ENCODE peak calls at places on chromosomes 6 and 20, in four cellular contexts. G, K, X and C are unnamed samples.

GRCh38 chr6:75800133-75800532 is 51.1 kb downstream of the MYO6 start:
- DNase-seq in K (no peak), X (no peak), G (no peak), C (no peak)

GRCh38 chr6:2505624-2506023 is 245.1 kb downstream of the MYLK4 start:
- DNase-seq in K (no peak), G (peak; percentile 17), X (no peak), C (no peak)

GRCh38 chr6:12354499-12354898 is 64.3 kb downstream of the EDN1 start:
- DNase-seq in G (no peak), X (no peak), K (peak; percentile 90), C (peak; percentile 75)

GRCh38 chr20:35773154-35773751 is 1.4 kb downstream of the PHF20 start:
- DNase-seq in G (peak; percentile 12), K (peak; percentile 11), X (peak; percentile 16), C (no peak)

GRCh38 chr6:30883743-30884520 is at the start of gene DDR1:
- DNase-seq in K (peak; percentile 95), G (peak; percentile 49), X (peak; percentile 44), C (peak; percentile 64)

GRCh38 chr6:85574932-85575598 is 18.6 kb downstream of the SNX14 start:
- DNase-seq in K (peak; percentile 56), X (no peak), G (peak; percentile 72), C (peak; percentile 27)

GRCh38 chr20:58271596-58272460 is 37.7 kb upstream of the RAB22A start:
- DNase-seq in G (no peak), K (no peak), X (peak; percentile 25), C (no peak)

GRCh38 chr6:84696181-84696580 is 68.2 kb downstream of the TBX18 start:
- DNase-seq in X (no peak), K (no peak), G (no peak), C (no peak)

GRCh38 chr6:36765943-36766648 is 68.5 kb downstream of the RAB44 start:
- DNase-seq in G (peak; percentile 68), K (peak; percentile 83), X (peak; percentile 70), C (peak; percentile 77)

GRCh38 chr6:36927691-36928546 is 26.6 kb upstream of the PI16 start:
- DNase-seq in G (no peak), X (no peak), K (no peak), C (no peak)

GRCh38 chr6:51531623-51532022 is 555.8 kb downstream of the PKHD1 start:
- DNase-seq in K (no peak), X (no peak), G (no peak), C (no peak)

GRCh38 chr6:143549221-143549620 is 37.7 kb upstream of the FUCA2 start:
- DNase-seq in K (no peak), X (no peak), G (no peak), C (no peak)

GRCh38 chr20:63017826-63018411 is 11.2 kb upstream of the BHLHE23 start:
- DNase-seq in X (no peak), K (no peak), G (no peak), C (no peak)

GRCh38 chr6:2845880-2846208 is 4.2 kb upstream of the SERPINB1 start:
- DNase-seq in G (no peak), X (no peak), K (no peak), C (no peak)

GRCh38 chr6:122614303-122614702 is 4.1 kb downstream of the PKIB start:
- DNase-seq in G (no peak), X (no peak), K (no peak), C (no peak)

GRCh38 chr6:16716450-16716858 is 44.8 kb downstream of the ATXN1 start:
- DNase-seq in X (no peak), K (no peak), G (no peak), C (no peak)

GRCh38 chr6:165484178-165484889 is 174.9 kb upstream of the C6orf118 start:
- DNase-seq in X (no peak), K (no peak), G (no peak), C (no peak)